ENCODE peak calls at places on chromosomes 3 and 15, in seven cellular contexts. One of them, this sample, is unnamed.

GRCh38 chr3:46699846-46700523 is 1.2 kb upstream of the TMIE start:
- DNase-seq in endothelial cell: no peak
- DNase-seq in D721Med: no peak
- DNase-seq in CD8-positive, alpha-beta T cell: no peak
- DNase-seq in ovary: peak; percentile 46
- DNase-seq in Panc1: no peak
- DNase-seq in neural crest cell: no peak
- DNase-seq in this sample: peak; percentile 83

GRCh38 chr15:35618260-35619188 is 72.6 kb upstream of the DPH6 start:
- DNase-seq in endothelial cell: no peak
- DNase-seq in D721Med: no peak
- DNase-seq in CD8-positive, alpha-beta T cell: no peak
- DNase-seq in ovary: no peak
- DNase-seq in Panc1: no peak
- DNase-seq in neural crest cell: no peak
- DNase-seq in this sample: no peak

GRCh38 chr15:57158589-57158988 is 217.7 kb upstream of the CGNL1 start:
- DNase-seq in endothelial cell: no peak
- DNase-seq in D721Med: no peak
- DNase-seq in CD8-positive, alpha-beta T cell: no peak
- DNase-seq in ovary: no peak
- DNase-seq in Panc1: no peak
- DNase-seq in neural crest cell: no peak
- DNase-seq in this sample: no peak

GRCh38 chr3:129001101-129001816 is at the start of gene EFCC1:
- DNase-seq in endothelial cell: peak; percentile 65
- DNase-seq in D721Med: no peak
- DNase-seq in CD8-positive, alpha-beta T cell: no peak
- DNase-seq in ovary: peak; percentile 68
- DNase-seq in Panc1: no peak
- DNase-seq in neural crest cell: peak; percentile 59
- DNase-seq in this sample: peak; percentile 77

GRCh38 chr3:4988815-4989648 is 9.8 kb downstream of the BHLHE40 start:
- DNase-seq in endothelial cell: no peak
- DNase-seq in D721Med: no peak
- DNase-seq in CD8-positive, alpha-beta T cell: no peak
- DNase-seq in ovary: no peak
- DNase-seq in Panc1: no peak
- DNase-seq in neural crest cell: no peak
- DNase-seq in this sample: peak; percentile 69

GRCh38 chr15:92365079-92365478 is 28.6 kb upstream of the ST8SIA2 start:
- DNase-seq in endothelial cell: no peak
- DNase-seq in D721Med: no peak
- DNase-seq in CD8-positive, alpha-beta T cell: no peak
- DNase-seq in ovary: no peak
- DNase-seq in Panc1: no peak
- DNase-seq in neural crest cell: no peak
- DNase-seq in this sample: no peak

GRCh38 chr15:64906402-64906801 is 5.3 kb upstream of the ANKDD1A start:
- DNase-seq in endothelial cell: no peak
- DNase-seq in D721Med: no peak
- DNase-seq in CD8-positive, alpha-beta T cell: no peak
- DNase-seq in ovary: no peak
- DNase-seq in Panc1: no peak
- DNase-seq in neural crest cell: no peak
- DNase-seq in this sample: no peak

GRCh38 chr3:5250467-5251195 is 63.1 kb downstream of the EDEM1 start:
- DNase-seq in endothelial cell: no peak
- DNase-seq in D721Med: no peak
- DNase-seq in CD8-positive, alpha-beta T cell: no peak
- DNase-seq in ovary: no peak
- DNase-seq in Panc1: no peak
- DNase-seq in neural crest cell: no peak
- DNase-seq in this sample: no peak

GRCh38 chr15:70508561-70509281 is 254.6 kb downstream of the UACA start:
- DNase-seq in endothelial cell: no peak
- DNase-seq in D721Med: no peak
- DNase-seq in CD8-positive, alpha-beta T cell: no peak
- DNase-seq in ovary: no peak
- DNase-seq in Panc1: peak; percentile 72
- DNase-seq in neural crest cell: no peak
- DNase-seq in this sample: no peak

GRCh38 chr3:23712656-23713559 is 92.8 kb upstream of the UBE2E1 start:
- DNase-seq in endothelial cell: peak; percentile 12
- DNase-seq in D721Med: no peak
- DNase-seq in CD8-positive, alpha-beta T cell: no peak
- DNase-seq in ovary: peak; percentile 55
- DNase-seq in Panc1: no peak
- DNase-seq in neural crest cell: no peak
- DNase-seq in this sample: peak; percentile 54

GRCh38 chr3:43629741-43630140 is 7.9 kb upstream of the ANO10 start:
- DNase-seq in endothelial cell: no peak
- DNase-seq in D721Med: no peak
- DNase-seq in CD8-positive, alpha-beta T cell: no peak
- DNase-seq in ovary: no peak
- DNase-seq in Panc1: no peak
- DNase-seq in neural crest cell: no peak
- DNase-seq in this sample: no peak

GRCh38 chr3:98612996-98613517 is 19.6 kb upstream of the CPOX start:
- DNase-seq in endothelial cell: no peak
- DNase-seq in D721Med: no peak
- DNase-seq in CD8-positive, alpha-beta T cell: no peak
- DNase-seq in ovary: no peak
- DNase-seq in Panc1: no peak
- DNase-seq in neural crest cell: no peak
- DNase-seq in this sample: no peak

GRCh38 chr15:56978898-56979662 is 60.6 kb downstream of the TCF12 start:
- DNase-seq in endothelial cell: no peak
- DNase-seq in D721Med: no peak
- DNase-seq in CD8-positive, alpha-beta T cell: no peak
- DNase-seq in ovary: no peak
- DNase-seq in Panc1: peak; percentile 85
- DNase-seq in neural crest cell: no peak
- DNase-seq in this sample: no peak

GRCh38 chr15:74957301-74958035 is 896 bp upstream of the RPP25 start:
- DNase-seq in endothelial cell: peak; percentile 51
- DNase-seq in D721Med: no peak
- DNase-seq in CD8-positive, alpha-beta T cell: peak; percentile 50
- DNase-seq in ovary: no peak
- DNase-seq in Panc1: no peak
- DNase-seq in neural crest cell: no peak
- DNase-seq in this sample: peak; percentile 47

GRCh38 chr15:50219820-50220219 is 37.8 kb downstream of the SLC27A2 start:
- DNase-seq in endothelial cell: no peak
- DNase-seq in D721Med: no peak
- DNase-seq in CD8-positive, alpha-beta T cell: no peak
- DNase-seq in ovary: no peak
- DNase-seq in Panc1: no peak
- DNase-seq in neural crest cell: no peak
- DNase-seq in this sample: no peak

GRCh38 chr3:192860464-192860863 is 57.2 kb downstream of the MB21D2 start:
- DNase-seq in endothelial cell: no peak
- DNase-seq in D721Med: no peak
- DNase-seq in CD8-positive, alpha-beta T cell: no peak
- DNase-seq in ovary: no peak
- DNase-seq in Panc1: no peak
- DNase-seq in neural crest cell: no peak
- DNase-seq in this sample: no peak

GRCh38 chr3:127226451-127226850 is 33.5 kb downstream of the PRR23E start:
- DNase-seq in endothelial cell: no peak
- DNase-seq in D721Med: no peak
- DNase-seq in CD8-positive, alpha-beta T cell: no peak
- DNase-seq in ovary: no peak
- DNase-seq in Panc1: no peak
- DNase-seq in neural crest cell: no peak
- DNase-seq in this sample: no peak

GRCh38 chr3:154188846-154189245 is 67.7 kb downstream of the ARHGEF26 start:
- DNase-seq in endothelial cell: no peak
- DNase-seq in D721Med: no peak
- DNase-seq in CD8-positive, alpha-beta T cell: no peak
- DNase-seq in ovary: no peak
- DNase-seq in Panc1: no peak
- DNase-seq in neural crest cell: no peak
- DNase-seq in this sample: no peak

GRCh38 chr15:69685524-69686452 is 233.2 kb downstream of the RPLP1 start:
- DNase-seq in endothelial cell: no peak
- DNase-seq in D721Med: no peak
- DNase-seq in CD8-positive, alpha-beta T cell: no peak
- DNase-seq in ovary: no peak
- DNase-seq in Panc1: no peak
- DNase-seq in neural crest cell: no peak
- DNase-seq in this sample: no peak

GRCh38 chr3:195690951-195691350 is 29.8 kb upstream of the MUC20 start:
- DNase-seq in endothelial cell: no peak
- DNase-seq in D721Med: no peak
- DNase-seq in CD8-positive, alpha-beta T cell: no peak
- DNase-seq in ovary: no peak
- DNase-seq in Panc1: no peak
- DNase-seq in neural crest cell: no peak
- DNase-seq in this sample: no peak

GRCh38 chr3:195855471-195856409 is 44.0 kb upstream of the MUC4 start:
- DNase-seq in endothelial cell: no peak
- DNase-seq in D721Med: no peak
- DNase-seq in CD8-positive, alpha-beta T cell: no peak
- DNase-seq in ovary: no peak
- DNase-seq in Panc1: no peak
- DNase-seq in neural crest cell: no peak
- DNase-seq in this sample: no peak

GRCh38 chr15:90859234-90860131 is 8.9 kb upstream of the FURIN start:
- DNase-seq in endothelial cell: no peak
- DNase-seq in D721Med: no peak
- DNase-seq in CD8-positive, alpha-beta T cell: no peak
- DNase-seq in ovary: no peak
- DNase-seq in Panc1: no peak
- DNase-seq in neural crest cell: no peak
- DNase-seq in this sample: no peak
- TF ChIP-seq CTCF in endothelial cell: no peak
- TF ChIP-seq CTCF in D721Med: no peak
- TF ChIP-seq CTCF in CD8-positive, alpha-beta T cell: no peak
- TF ChIP-seq CTCF in ovary: no peak
- TF ChIP-seq CTCF in Panc1: no peak
- TF ChIP-seq CTCF in neural crest cell: no peak
- TF ChIP-seq CTCF in this sample: peak; percentile 10

DNA sequence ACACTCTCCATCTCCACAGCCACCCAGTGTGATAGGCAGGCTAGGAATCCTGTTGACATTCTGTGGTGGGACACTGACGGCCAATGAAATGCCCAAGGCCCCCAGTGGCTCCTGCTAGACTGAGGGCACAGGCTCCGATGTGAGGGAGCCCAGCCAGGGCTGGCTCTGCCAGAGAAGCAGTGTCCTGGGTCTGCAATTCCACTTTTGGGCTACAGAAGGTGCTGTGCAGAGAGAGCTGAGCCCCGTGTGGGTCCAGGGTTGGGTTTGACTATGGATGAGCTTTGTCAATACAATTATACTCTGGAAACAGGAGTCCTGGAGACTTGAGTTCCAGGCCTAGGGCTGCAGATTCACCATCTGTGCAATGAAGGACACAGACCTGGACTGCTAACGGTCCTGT is 55.7 kb upstream of the TMEM115 start:
- DNase-seq in endothelial cell: no peak
- DNase-seq in D721Med: no peak
- DNase-seq in CD8-positive, alpha-beta T cell: no peak
- DNase-seq in ovary: no peak
- DNase-seq in Panc1: no peak
- DNase-seq in neural crest cell: no peak
- DNase-seq in this sample: no peak
- TF ChIP-seq CTCF in endothelial cell: no peak
- TF ChIP-seq CTCF in D721Med: no peak
- TF ChIP-seq CTCF in CD8-positive, alpha-beta T cell: no peak
- TF ChIP-seq CTCF in ovary: no peak
- TF ChIP-seq CTCF in Panc1: no peak
- TF ChIP-seq CTCF in neural crest cell: peak; percentile 23
- TF ChIP-seq CTCF in this sample: no peak

DNA sequence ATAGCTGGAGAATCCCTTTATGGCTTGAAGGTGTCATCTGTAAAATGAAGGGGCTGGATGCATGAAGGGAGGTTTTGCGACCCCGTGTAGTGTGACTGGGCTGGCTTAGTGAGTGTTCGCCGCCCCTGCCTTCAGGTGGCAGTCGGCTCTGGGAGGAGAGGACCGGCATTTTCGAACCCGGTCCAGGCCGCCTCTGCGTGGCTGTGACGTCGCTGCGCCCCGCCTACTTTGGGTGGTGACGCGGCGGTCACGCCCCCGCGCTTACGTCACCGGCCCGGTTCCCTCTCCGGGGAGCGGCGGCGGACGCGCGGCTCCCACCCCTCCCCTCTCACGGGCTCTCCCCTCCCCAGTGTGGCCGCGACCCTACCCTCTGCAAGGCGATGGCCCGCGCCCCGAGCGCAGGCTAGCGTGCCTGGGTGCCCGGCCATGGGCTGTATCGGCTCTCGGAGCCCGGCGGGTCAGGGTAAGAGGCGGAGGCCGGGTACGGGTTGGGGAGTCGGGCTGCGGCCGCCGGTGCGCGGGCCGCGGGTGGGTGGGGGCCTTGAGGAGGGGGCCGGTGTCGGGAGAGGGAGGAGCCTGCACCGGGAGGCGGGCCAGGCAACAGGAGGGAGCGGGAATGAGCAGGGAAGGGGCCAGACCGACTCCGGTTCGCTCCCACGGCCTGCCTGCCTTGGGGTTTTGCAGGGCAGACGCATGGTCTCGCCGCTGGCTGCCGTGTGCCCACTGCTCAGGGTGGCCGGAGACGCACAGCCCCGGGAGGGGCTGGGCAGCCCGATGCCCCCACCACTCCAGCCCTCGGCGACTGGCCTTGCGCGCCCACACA is 1.5 kb upstream of the FAM131A start:
- DNase-seq in endothelial cell: peak; percentile 88
- DNase-seq in D721Med: peak; percentile 70
- DNase-seq in CD8-positive, alpha-beta T cell: peak; percentile 92
- DNase-seq in ovary: peak; percentile 88
- DNase-seq in Panc1: no peak
- DNase-seq in neural crest cell: peak; percentile 82
- DNase-seq in this sample: peak; percentile 89
- TF ChIP-seq CTCF in endothelial cell: no peak
- TF ChIP-seq CTCF in D721Med: no peak
- TF ChIP-seq CTCF in CD8-positive, alpha-beta T cell: no peak
- TF ChIP-seq CTCF in ovary: no peak
- TF ChIP-seq CTCF in Panc1: no peak
- TF ChIP-seq CTCF in neural crest cell: no peak
- TF ChIP-seq CTCF in this sample: no peak

GRCh38 chr3:115974940-115975339 is 351.6 kb downstream of the GAP43 start:
- DNase-seq in endothelial cell: no peak
- DNase-seq in D721Med: no peak
- DNase-seq in CD8-positive, alpha-beta T cell: no peak
- DNase-seq in ovary: no peak
- DNase-seq in Panc1: no peak
- DNase-seq in neural crest cell: no peak
- DNase-seq in this sample: no peak

GRCh38 chr3:115980709-115981108 is 357.4 kb downstream of the GAP43 start:
- DNase-seq in endothelial cell: no peak
- DNase-seq in D721Med: no peak
- DNase-seq in CD8-positive, alpha-beta T cell: no peak
- DNase-seq in ovary: no peak
- DNase-seq in Panc1: no peak
- DNase-seq in neural crest cell: no peak
- DNase-seq in this sample: no peak

GRCh38 chr3:115975353-115975752 is 352.0 kb downstream of the GAP43 start:
- DNase-seq in endothelial cell: no peak
- DNase-seq in D721Med: no peak
- DNase-seq in CD8-positive, alpha-beta T cell: no peak
- DNase-seq in ovary: no peak
- DNase-seq in Panc1: peak; percentile 32
- DNase-seq in neural crest cell: no peak
- DNase-seq in this sample: no peak

GRCh38 chr3:115975796-115976195 is 352.5 kb downstream of the GAP43 start:
- DNase-seq in endothelial cell: no peak
- DNase-seq in D721Med: no peak
- DNase-seq in CD8-positive, alpha-beta T cell: no peak
- DNase-seq in ovary: no peak
- DNase-seq in Panc1: no peak
- DNase-seq in neural crest cell: no peak
- DNase-seq in this sample: no peak

GRCh38 chr3:115977866-115978265 is 354.6 kb downstream of the GAP43 start:
- DNase-seq in endothelial cell: no peak
- DNase-seq in D721Med: no peak
- DNase-seq in CD8-positive, alpha-beta T cell: no peak
- DNase-seq in ovary: no peak
- DNase-seq in Panc1: no peak
- DNase-seq in neural crest cell: no peak
- DNase-seq in this sample: no peak
- TF ChIP-seq CTCF in endothelial cell: no peak
- TF ChIP-seq CTCF in D721Med: no peak
- TF ChIP-seq CTCF in CD8-positive, alpha-beta T cell: no peak
- TF ChIP-seq CTCF in ovary: no peak
- TF ChIP-seq CTCF in Panc1: no peak
- TF ChIP-seq CTCF in neural crest cell: no peak
- TF ChIP-seq CTCF in this sample: no peak